ENCODE peak calls at places on chromosomes 16 and 17, in six cellular contexts. N, L, U, V, B and F are unnamed samples.

GRCh38 chr17:57084361-57084801 is 665 bp upstream of the AKAP1 start:
- DNase-seq in N (no peak), V (no peak), U (no peak), L (no peak), B (no peak), F (no peak)

GRCh38 chr16:84029297-84030096 is 13.1 kb downstream of the SLC38A8 start:
- DNase-seq in L (no peak), B (no peak), N (no peak), U (no peak), V (no peak), F (no peak)

GRCh38 chr16:1964046-1964505 is 550 bp downstream of the RPS2 start:
- DNase-seq in V (no peak), U (no peak), L (no peak), N (no peak), B (no peak), F (no peak)

GRCh38 chr17:1986783-1987451 is 38.2 kb downstream of the RTN4RL1 start:
- DNase-seq in B (no peak), U (no peak), L (no peak), V (no peak), N (no peak), F (no peak)

GRCh38 chr16:4410335-4411075 is 5.9 kb downstream of the CORO7 start:
- DNase-seq in B (no peak), V (peak; percentile 47), U (no peak), L (no peak), N (peak; percentile 98), F (no peak)

GRCh38 chr17:65592131-65592965 is 30.9 kb upstream of the AXIN2 start:
- DNase-seq in L (no peak), U (no peak), N (no peak), B (no peak), V (no peak), F (no peak)

GRCh38 chr16:88363239-88363891 is 19.4 kb upstream of the ZNF469 start:
- DNase-seq in B (no peak), L (no peak), V (no peak), N (no peak), U (no peak), F (peak; percentile 68)

GRCh38 chr16:56302506-56302905 is 111.2 kb downstream of the GNAO1 start:
- DNase-seq in N (no peak), V (no peak), B (no peak), L (no peak), U (no peak), F (no peak)

GRCh38 chr17:8140413-8141029 is 11.7 kb downstream of the PER1 start:
- DNase-seq in B (no peak), L (no peak), N (no peak), V (peak; percentile 74), U (no peak), F (no peak)

GRCh38 chr17:72726936-72727335 is 365.6 kb downstream of the SLC39A11 start:
- DNase-seq in L (no peak), N (no peak), B (no peak), U (peak; percentile 5), V (no peak), F (peak; percentile 77)

GRCh38 chr16:54070944-54071343 is 215.6 kb downstream of the IRX3 start:
- DNase-seq in V (no peak), B (no peak), L (no peak), N (no peak), U (no peak), F (peak; percentile 22)